ENCODE peak calls at places on chromosomes 4 and X, in eight cellular contexts. J, V, B, Y, G, R, X and A are unnamed samples.

GRCh38 chr4:1416948-1417260 is 10.7 kb upstream of the NKX1-1 start:
- DNase-seq in J (no peak), V (no peak), B (no peak), Y (no peak), G (no peak), R (no peak), X (no peak), A (no peak)

GRCh38 chr4:184860018-184860530 is 34.3 kb upstream of the ACSL1 start:
- DNase-seq in J (no peak), V (no peak), B (no peak), Y (no peak), G (no peak), R (no peak), X (no peak), A (no peak)

GRCh38 chr4:141571368-141571767 is 65.0 kb upstream of the IL15 start:
- DNase-seq in J (no peak), V (peak; percentile 60), B (no peak), Y (no peak), G (peak; percentile 19), R (no peak), X (no peak), A (no peak)

GRCh38 chr4:113653871-113654270 is 107.7 kb downstream of the CAMK2D start:
- DNase-seq in J (no peak), V (no peak), B (no peak), Y (no peak), G (no peak), R (no peak), X (no peak), A (no peak)

GRCh38 chr4:14701896-14702295 is 300.4 kb upstream of the CPEB2 start:
- DNase-seq in J (no peak), V (no peak), B (no peak), Y (no peak), G (no peak), R (no peak), X (no peak), A (peak; percentile 23)

GRCh38 chr4:141090473-141090872 is 42.8 kb downstream of the RNF150 start:
- DNase-seq in J (no peak), V (no peak), B (no peak), Y (no peak), G (no peak), R (no peak), X (no peak), A (no peak)

GRCh38 chr4:170651786-170652185 is 562.0 kb upstream of the AADAT start:
- DNase-seq in J (no peak), V (peak; percentile 29), B (no peak), Y (no peak), G (no peak), R (no peak), X (no peak), A (no peak)

GRCh38 chrX:21708116-21708515 is 49.8 kb downstream of the SMPX start:
- DNase-seq in J (no peak), V (no peak), B (no peak), Y (peak; percentile 36), G (peak; percentile 17), R (no peak), X (no peak), A (no peak)

GRCh38 chr4:67988986-67989385 is 25.7 kb upstream of the TMPRSS11A start:
- DNase-seq in J (no peak), V (no peak), B (no peak), Y (no peak), G (no peak), R (no peak), X (no peak), A (no peak)

GRCh38 chr4:98482847-98483806 is 175.3 kb downstream of the TSPAN5 start:
- DNase-seq in J (no peak), V (peak; percentile 68), B (no peak), Y (no peak), G (peak; percentile 45), R (no peak), X (peak; percentile 56), A (no peak)

GRCh38 chr4:151921371-151921770 is 160.6 kb upstream of the GATB start:
- DNase-seq in J (no peak), V (peak; percentile 30), B (no peak), Y (no peak), G (no peak), R (no peak), X (no peak), A (no peak)

GRCh38 chrX:42678133-42678532 is 99.8 kb downstream of the PPP1R2C start:
- DNase-seq in J (peak; percentile 16), V (no peak), B (no peak), Y (peak; percentile 4), G (peak; percentile 64), R (no peak), X (no peak), A (no peak)

GRCh38 chrX:1507511-1508463 is 29.2 kb downstream of the P2RY8 start:
- DNase-seq in J (peak; percentile 37), V (no peak), B (peak; percentile 19), Y (no peak), G (no peak), R (no peak), X (no peak), A (no peak)

GRCh38 chr4:153546273-153546672 is 80.1 kb downstream of the TMEM131L start:
- DNase-seq in J (no peak), V (no peak), B (no peak), Y (no peak), G (no peak), R (no peak), X (no peak), A (no peak)

GRCh38 chr4:7352486-7352885 is 82.2 kb downstream of the PSAPL1 start:
- DNase-seq in J (no peak), V (no peak), B (no peak), Y (no peak), G (no peak), R (no peak), X (no peak), A (no peak)

GRCh38 chr4:112214397-112215264 is 17.0 kb upstream of the AP1AR start:
- DNase-seq in J (peak; percentile 40), V (peak; percentile 27), B (no peak), Y (peak; percentile 25), G (peak; percentile 61), R (no peak), X (no peak), A (no peak)

GRCh38 chr4:71441186-71442169 is 102.7 kb downstream of the SLC4A4 start:
- DNase-seq in J (no peak), V (peak; percentile 52), B (no peak), Y (no peak), G (peak; percentile 41), R (peak; percentile 46), X (no peak), A (no peak)

GRCh38 chr4:74933562-74934015 is 673 bp downstream of the PARM1 start:
- DNase-seq in J (peak; percentile 51), V (no peak), B (no peak), Y (peak; percentile 53), G (peak; percentile 9), R (peak; percentile 33), X (no peak), A (peak; percentile 27)

GRCh38 chr4:2411786-2412510 is 6.5 kb downstream of the ZFYVE28 start:
- DNase-seq in J (peak; percentile 29), V (no peak), B (no peak), Y (no peak), G (no peak), R (no peak), X (no peak), A (peak; percentile 1)

GRCh38 chr4:87500107-87500462 is 29.1 kb downstream of the SPARCL1 start:
- DNase-seq in J (no peak), V (no peak), B (no peak), Y (no peak), G (no peak), R (no peak), X (no peak), A (no peak)

GRCh38 chr4:61375316-61375715 is 175.2 kb downstream of the ADGRL3 start:
- DNase-seq in J (no peak), V (no peak), B (no peak), Y (no peak), G (peak; percentile 65), R (no peak), X (no peak), A (no peak)

GRCh38 chrX:68936608-68937007 is 107.8 kb downstream of the EFNB1 start:
- DNase-seq in J (no peak), V (peak; percentile 92), B (no peak), Y (no peak), G (peak; percentile 79), R (no peak), X (no peak), A (no peak)

GRCh38 chr4:180664766-180665368 is 1578.3 kb upstream of the TENM3 start:
- DNase-seq in J (peak; percentile 89), V (peak; percentile 90), B (peak; percentile 14), Y (peak; percentile 93), G (peak; percentile 91), R (peak; percentile 53), X (peak; percentile 62), A (peak; percentile 89)

GRCh38 chr4:57591073-57591472 is 480.9 kb upstream of the IGFBP7 start:
- DNase-seq in J (no peak), V (no peak), B (no peak), Y (no peak), G (no peak), R (no peak), X (no peak), A (no peak)

GRCh38 chr4:69684821-69685220 is 31.8 kb upstream of the UGT2A1 start:
- DNase-seq in J (no peak), V (no peak), B (no peak), Y (no peak), G (no peak), R (no peak), X (no peak), A (no peak)